ENCODE peak calls at places on chromosomes 16 and 17, in five cellular contexts. K is SJCRH30; P is hepatocyte; Y is stimulated activated naive CD8-positive, alpha-beta T cell treated with anti-CD3 and anti-CD28 coated beads, Interleukin-15, amount 100 ng/mL, for 72 hours; T is ascending aorta. J is an unnamed sample.

GRCh38 chr17:10403589-10403988 is 18.2 kb downstream of the MYH8 start:
- DNase-seq in P (no peak), Y (no peak), T (no peak), K (no peak), J (no peak)

GRCh38 chr16:10902999-10903398 is 26.0 kb downstream of the CIITA start:
- DNase-seq in P (no peak), Y (no peak), T (no peak), K (no peak), J (no peak)

GRCh38 chr17:14297161-14297851 is 3.6 kb upstream of the HS3ST3B1 start:
- DNase-seq in T (no peak), P (peak; percentile 80), K (peak; percentile 80), Y (peak; percentile 49), J (no peak)

GRCh38 chr17:19712436-19713004 is 3.9 kb downstream of the SLC47A2 start:
- DNase-seq in Y (no peak), P (no peak), T (no peak), K (no peak), J (no peak)

GRCh38 chr17:73248532-73248931 is 13.1 kb downstream of the CPSF4L start:
- DNase-seq in T (no peak), Y (no peak), K (no peak), P (no peak), J (no peak)

GRCh38 chr17:56817066-56817465 is 16.7 kb downstream of the C17orf67 start:
- DNase-seq in K (no peak), P (no peak), Y (no peak), T (no peak), J (no peak)

GRCh38 chr16:49924078-49924477 is 68.2 kb upstream of the ZNF423 start:
- DNase-seq in K (peak; percentile 43), P (no peak), Y (no peak), T (no peak), J (no peak)

GRCh38 chr16:85990861-85991301 is 91.9 kb downstream of the IRF8 start:
- DNase-seq in K (no peak), P (no peak), Y (no peak), T (no peak), J (no peak)

GRCh38 chr16:11320170-11320569 is 25.1 kb upstream of the RMI2 start:
- DNase-seq in K (no peak), P (no peak), Y (no peak), T (no peak), J (no peak)

GRCh38 chr16:1538804-1539520 is 5.5 kb downstream of the TMEM204 start:
- DNase-seq in Y (peak; percentile 46), P (no peak), T (no peak), K (no peak), J (no peak)

GRCh38 chr17:64240261-64240740 is 22.8 kb downstream of the TEX2 start:
- DNase-seq in T (no peak), K (no peak), Y (no peak), P (peak; percentile 23), J (no peak)

J was measured in brain pericyte.